ENCODE peak calls at places on chromosomes 11 and 22, in eight cellular contexts. E is transverse colon, U is A549, X is PC-3, Z is kidney, M is Panc1, I is left ventricle myocardium inferior, J is RWPE1. Q is an unnamed sample.

GRCh38 chr11:26231252-26231661 is 100.7 kb upstream of the ANO3 start:
- DNase-seq in E (no peak), J (peak), M (no peak), Z (no peak), I (no peak), U (peak), X (peak), Q (no peak)

GRCh38 chr22:30420401-30421178 is 5.0 kb upstream of the MTFP1 start:
- DNase-seq in M (no peak), E (no peak), U (peak), I (no peak), J (peak), X (peak), Z (no peak), Q (no peak)

GRCh38 chr11:86688398-86689179 is 16.2 kb upstream of the ME3 start:
- DNase-seq in X (no peak), E (no peak), J (no peak), Z (no peak), U (peak), I (no peak), M (no peak), Q (no peak)

GRCh38 chr22:26927841-26928240 is 270.5 kb downstream of the MIAT start:
- DNase-seq in J (no peak), M (no peak), I (no peak), E (no peak), U (no peak), X (no peak), Z (no peak), Q (no peak)

GRCh38 chr11:113840932-113841664 is 34.3 kb downstream of the USP28 start:
- DNase-seq in M (no peak), Z (no peak), E (no peak), J (no peak), X (no peak), I (no peak), U (no peak), Q (no peak)

GRCh38 chr11:96264364-96264763 is 78.6 kb downstream of the MAML2 start:
- DNase-seq in E (no peak), I (no peak), Z (no peak), U (no peak), M (no peak), J (no peak), X (no peak), Q (no peak)

GRCh38 chr11:7964873-7965272 is 374 bp downstream of the NLRP10 start:
- DNase-seq in M (no peak), I (no peak), J (no peak), E (no peak), U (no peak), X (peak), Z (no peak), Q (no peak)

GRCh38 chr11:6413791-6414231 is 5.1 kb downstream of the APBB1 start:
- DNase-seq in Z (no peak), X (no peak), E (no peak), J (no peak), M (no peak), U (no peak), I (no peak), Q (no peak)

GRCh38 chr11:68317147-68317785 is 4.9 kb downstream of the LRP5 start:
- DNase-seq in E (no peak), X (no peak), M (no peak), I (no peak), J (no peak), U (no peak), Z (no peak), Q (no peak)

GRCh38 chr22:43060213-43060612 is 29.0 kb downstream of the TTLL1 start:
- DNase-seq in M (no peak), E (peak), Z (no peak), U (peak), J (no peak), X (peak), I (no peak), Q (no peak)

GRCh38 chr11:4936745-4937144 is 10.7 kb downstream of the OR51A4 start:
- DNase-seq in I (no peak), E (no peak), U (no peak), M (no peak), J (no peak), X (no peak), Z (no peak), Q (no peak)

GRCh38 chr11:72519220-72519881 is 85.0 kb upstream of the CLPB start:
- DNase-seq in Z (no peak), X (no peak), U (no peak), M (no peak), J (no peak), E (no peak), I (no peak), Q (no peak)

GRCh38 chr11:2779499-2779980 is 79.7 kb upstream of the KCNQ1OT1 start:
- DNase-seq in E (no peak), Z (no peak), J (no peak), X (no peak), M (no peak), U (no peak), I (no peak), Q (no peak)

GRCh38 chr11:46633291-46634217 is 16.2 kb downstream of the ATG13 start:
- DNase-seq in M (no peak), J (no peak), I (no peak), X (no peak), E (no peak), U (no peak), Z (no peak), Q (no peak)

GRCh38 chr11:1899100-1899499 is 7.4 kb upstream of the PRR33 start:
- DNase-seq in I (no peak), U (no peak), J (no peak), X (no peak), E (no peak), Z (no peak), M (no peak), Q (no peak)

GRCh38 chr11:5516599-5516998 is at the start of gene UBQLNL:
- DNase-seq in X (no peak), J (no peak), U (no peak), M (no peak), I (no peak), Z (no peak), E (no peak), Q (no peak)

GRCh38 chr11:117997436-117998200 is 11.4 kb downstream of the IL10RA start:
- DNase-seq in J (no peak), U (no peak), M (no peak), Z (no peak), E (no peak), I (no peak), X (no peak), Q (peak)

GRCh38 chr22:46866591-46866990 is 104.1 kb downstream of the TBC1D22A start:
- DNase-seq in U (no peak), E (no peak), I (no peak), J (peak), Z (no peak), X (peak), M (no peak), Q (no peak)

GRCh38 chr22:47591016-47591415 is 828.6 kb downstream of the TBC1D22A start:
- DNase-seq in J (no peak), E (no peak), M (no peak), X (no peak), I (no peak), Z (no peak), U (no peak), Q (peak)

GRCh38 chr11:72591785-72592490 is 82.3 kb downstream of the PDE2A start:
- DNase-seq in Z (no peak), I (no peak), J (no peak), U (no peak), E (no peak), X (no peak), M (no peak), Q (no peak)

GRCh38 chr11:107218123-107219084 is 200.1 kb upstream of the GUCY1A2 start:
- DNase-seq in E (no peak), X (no peak), J (no peak), Z (no peak), U (no peak), M (no peak), I (no peak), Q (no peak)

GRCh38 chr11:413120-414081 is 1.4 kb downstream of the SIGIRR start:
- DNase-seq in I (no peak), J (no peak), Z (peak), U (peak), E (peak), M (no peak), X (no peak), Q (no peak)

GRCh38 chr22:35766654-35767580 is 49.2 kb downstream of the APOL5 start:
- DNase-seq in M (no peak), Z (no peak), I (no peak), E (no peak), U (no peak), J (no peak), X (peak), Q (no peak)

GRCh38 chr22:25064894-25065560 is 112.5 kb downstream of the KIAA1671 start:
- DNase-seq in E (no peak), U (no peak), M (no peak), J (no peak), X (no peak), Z (no peak), I (no peak), Q (peak)

GRCh38 chr11:75406338-75406777 is 7.0 kb downstream of the RPS3 start:
- DNase-seq in J (no peak), Z (no peak), U (no peak), X (peak), E (no peak), M (no peak), I (no peak), Q (no peak)

GRCh38 chr11:124152770-124153407 is 30.3 kb upstream of the OR10D3 start:
- DNase-seq in J (no peak), E (no peak), M (no peak), I (no peak), X (no peak), Z (no peak), U (no peak), Q (no peak)

GRCh38 chr11:108117746-108118371 is 3.5 kb upstream of the ACAT1 start:
- DNase-seq in I (no peak), E (no peak), U (peak), Z (no peak), M (no peak), X (peak), J (peak), Q (no peak)

GRCh38 chr11:95375881-95376280 is 144.9 kb upstream of the SESN3 start:
- DNase-seq in J (no peak), E (no peak), M (no peak), I (no peak), Z (no peak), X (no peak), U (no peak), Q (no peak)

GRCh38 chr11:46238078-46238966 is 39.1 kb upstream of the CREB3L1 start:
- DNase-seq in E (peak), X (no peak), I (peak), J (peak), M (no peak), Z (peak), U (peak), Q (peak)

DNA sequence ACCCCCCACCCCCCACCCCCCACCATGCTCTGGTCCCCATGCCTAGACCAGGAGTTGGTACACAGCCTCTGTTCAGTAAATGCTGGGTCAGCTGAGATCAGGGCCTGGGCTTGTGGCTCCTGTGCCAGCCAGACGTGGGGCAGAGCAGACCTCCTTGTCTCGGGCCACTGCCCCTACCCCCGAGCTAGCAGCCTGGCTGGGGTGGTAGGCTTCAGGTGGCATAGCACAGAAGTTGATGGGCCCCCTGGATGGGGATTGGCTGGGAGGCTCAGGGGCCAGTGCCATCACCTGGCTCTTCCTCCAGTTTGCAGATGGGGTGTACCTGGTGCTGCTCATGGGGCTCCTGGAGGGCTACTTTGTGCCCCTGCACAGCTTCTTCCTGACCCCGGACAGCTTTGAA is 139.9 kb downstream of the PARVA start:
- DNase-seq in E (no peak), I (no peak), M (no peak), X (no peak), Z (no peak), J (no peak), U (no peak), Q (no peak)
- H3K27ac ChIP-seq in E (no peak), I (no peak), M (no peak), X (no peak), Z (no peak), J (no peak), U (no peak), Q (no peak)

GRCh38 chr11:93225642-93226041 is 27.9 kb upstream of the SLC36A4 start:
- DNase-seq in Z (no peak), I (no peak), E (no peak), J (peak), M (no peak), X (peak), U (peak), Q (no peak)
- TF ChIP-seq CTCF in Z (peak), I (peak), E (peak), J (peak), M (peak), X (peak), U (peak), Q (peak)

DNA sequence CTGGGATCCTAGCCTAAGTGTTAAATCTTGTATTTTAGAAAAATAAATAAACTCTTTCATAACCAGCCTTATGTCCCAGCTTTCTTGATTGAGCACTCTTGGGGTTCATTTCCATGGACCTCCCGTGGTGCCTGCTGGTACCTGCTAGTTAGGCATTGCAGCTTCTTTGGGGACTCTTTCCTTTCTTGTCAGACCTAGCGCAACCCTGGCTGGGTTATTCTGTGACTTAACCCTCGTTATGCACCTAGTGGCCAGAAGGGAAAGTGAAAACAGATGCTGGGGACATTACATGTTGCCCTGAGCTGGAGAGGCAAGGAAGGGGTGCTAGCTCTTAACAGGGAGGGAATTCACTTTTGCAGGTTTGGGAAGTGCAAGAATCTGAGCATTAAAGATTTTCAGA is 46.8 kb downstream of the APIP start:
- DNase-seq in Z (no peak), M (no peak), J (no peak), I (no peak), E (no peak), X (no peak), U (peak), Q (no peak)
- H3K27ac ChIP-seq in Z (no peak), M (no peak), J (no peak), I (no peak), E (no peak), X (no peak), U (no peak), Q (no peak)

GRCh38 chr11:126147268-126148111 is 64.0 kb downstream of the RPUSD4 start:
- DNase-seq in I (no peak), E (no peak), M (no peak), U (peak), J (no peak), X (peak), Z (no peak), Q (no peak)
- TF ChIP-seq CTCF in I (no peak), E (no peak), M (no peak), U (no peak), J (no peak), X (no peak), Z (no peak), Q (no peak)

GRCh38 chr22:31841029-31841827 is 87.4 kb downstream of the DEPDC5 start:
- DNase-seq in Z (no peak), E (no peak), M (no peak), X (no peak), J (no peak), U (no peak), I (no peak), Q (no peak)
- H3K27ac ChIP-seq in Z (no peak), E (peak), M (no peak), X (no peak), J (no peak), U (no peak), I (no peak), Q (no peak)

Q was measured in tibial artery.